ENCODE peak calls at places on chromosomes 2 and 18, in nine cellular contexts. C, H, E, G, D, J, F, K and A are unnamed samples. For H3K4me1, the result is how much of the 10 kb centered on the place peaks cover.

GRCh38 chr2:190023860-190024259 is 38.7 kb downstream of the MSTN start:
- DNase-seq in C (peak), H (no peak), E (peak), G (no peak), D (no peak), J (peak), F (peak), K (no peak), A (no peak)

GRCh38 chr18:46073474-46074331 is 1.6 kb upstream of the PSTPIP2 start:
- DNase-seq in C (peak), H (peak), E (peak), G (no peak), D (peak), J (peak), F (peak), K (no peak), A (peak)

GRCh38 chr2:149017116-149017985 is 21.1 kb upstream of the LYPD6B start:
- DNase-seq in C (peak), H (peak), E (peak), G (peak), D (peak), J (peak), F (peak), K (peak), A (peak)

GRCh38 chr2:235162544-235163197 is 210.9 kb downstream of the SH3BP4 start:
- DNase-seq in C (no peak), H (no peak), E (peak), G (no peak), D (no peak), J (peak), F (peak), K (no peak), A (no peak)

GRCh38 chr2:173749315-173749714 is 215.9 kb downstream of the SP3 start:
- DNase-seq in C (no peak), H (no peak), E (peak), G (no peak), D (no peak), J (peak), F (peak), K (no peak), A (no peak)

GRCh38 chr2:200483729-200484198 is 26.1 kb downstream of the KCTD18 start:
- DNase-seq in C (peak), H (peak), E (peak), G (no peak), D (no peak), J (peak), F (peak), K (no peak), A (no peak)

GRCh38 chr2:46876741-46877384 is 38.7 kb downstream of the MCFD2 start:
- DNase-seq in C (peak), H (peak), E (peak), G (no peak), D (no peak), J (peak), F (peak), K (peak), A (no peak)

GRCh38 chr18:62799977-62800376 is 84.6 kb downstream of the PHLPP1 start:
- DNase-seq in C (no peak), H (no peak), E (no peak), G (no peak), D (no peak), J (no peak), F (no peak), K (no peak), A (no peak)

GRCh38 chr2:222398446-222398885 is 25.9 kb upstream of the SGPP2 start:
- DNase-seq in C (no peak), H (no peak), E (no peak), G (no peak), D (no peak), J (peak), F (no peak), K (no peak), A (no peak)

GRCh38 chr2:239309398-239310245 is 91.2 kb downstream of the HDAC4 start:
- DNase-seq in C (no peak), H (no peak), E (no peak), G (no peak), D (peak), J (no peak), F (no peak), K (peak), A (no peak)

DNA sequence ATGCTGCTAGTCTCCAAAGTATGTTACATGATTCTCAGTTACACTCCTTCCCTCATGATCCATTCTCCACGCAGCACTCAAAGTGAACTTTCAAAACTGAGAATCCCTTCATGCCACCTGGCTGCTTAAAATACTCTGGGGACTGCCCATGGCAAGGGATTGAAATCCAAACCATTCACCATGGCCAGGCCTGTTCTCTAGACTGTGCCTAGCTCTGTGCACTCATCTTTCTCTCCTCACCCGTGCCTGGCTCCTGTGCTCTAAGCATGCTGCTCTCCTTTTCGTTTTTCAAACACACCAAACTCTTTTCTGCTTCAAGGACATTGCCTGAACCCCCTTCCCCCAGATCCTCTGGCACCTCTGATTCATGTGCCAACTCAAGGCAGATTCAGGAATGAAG is 80.9 kb downstream of the FASTKD2 start:
- DNase-seq in C (no peak), H (no peak), E (no peak), G (no peak), D (no peak), J (no peak), F (no peak), K (no peak), A (no peak)
- H3K4me3 ChIP-seq in C (no peak), H (no peak), E (no peak), G (no peak), D (no peak), J (no peak), F (no peak), K (no peak), A (no peak)

GRCh38 chr18:8750954-8751415 is 45.6 kb downstream of the MTCL1 start:
- DNase-seq in C (no peak), H (no peak), E (peak), G (no peak), D (no peak), J (peak), F (peak), K (peak), A (no peak)
- H3K4me1 ChIP-seq in C (under half), H (under half), E (under half), G (under half), D (under half), J (half or more), F (half or more), K (under half), A (under half)

GRCh38 chr2:177272765-177273164 is 8.2 kb upstream of the NFE2L2 start:
- DNase-seq in C (no peak), H (no peak), E (no peak), G (no peak), D (no peak), J (no peak), F (no peak), K (no peak), A (no peak)
- H3K4me3 ChIP-seq in C (no peak), H (no peak), E (no peak), G (no peak), D (no peak), J (peak), F (no peak), K (no peak), A (no peak)

GRCh38 chr2:30456578-30456977 is 9.5 kb downstream of the LCLAT1 start:
- DNase-seq in C (no peak), H (no peak), E (no peak), G (no peak), D (no peak), J (no peak), F (no peak), K (no peak), A (no peak)
- H3K4me1 ChIP-seq in C (under half), H (under half), E (under half), G (under half), D (under half), J (under half), F (under half), K (under half), A (under half)

GRCh38 chr2:237629188-237629534 is 1.8 kb downstream of the LRRFIP1 start:
- DNase-seq in C (no peak), H (no peak), E (no peak), G (no peak), D (no peak), J (peak), F (peak), K (no peak), A (no peak)
- H3K4me3 ChIP-seq in C (no peak), H (no peak), E (no peak), G (no peak), D (no peak), J (peak), F (no peak), K (no peak), A (peak)

GRCh38 chr2:98458207-98458606 is 13.5 kb downstream of the INPP4A start:
- DNase-seq in C (no peak), H (peak), E (no peak), G (no peak), D (no peak), J (peak), F (peak), K (no peak), A (no peak)
- H3K4me1 ChIP-seq in C (under half), H (half or more), E (under half), G (half or more), D (under half), J (under half), F (under half), K (under half), A (under half)

DNA sequence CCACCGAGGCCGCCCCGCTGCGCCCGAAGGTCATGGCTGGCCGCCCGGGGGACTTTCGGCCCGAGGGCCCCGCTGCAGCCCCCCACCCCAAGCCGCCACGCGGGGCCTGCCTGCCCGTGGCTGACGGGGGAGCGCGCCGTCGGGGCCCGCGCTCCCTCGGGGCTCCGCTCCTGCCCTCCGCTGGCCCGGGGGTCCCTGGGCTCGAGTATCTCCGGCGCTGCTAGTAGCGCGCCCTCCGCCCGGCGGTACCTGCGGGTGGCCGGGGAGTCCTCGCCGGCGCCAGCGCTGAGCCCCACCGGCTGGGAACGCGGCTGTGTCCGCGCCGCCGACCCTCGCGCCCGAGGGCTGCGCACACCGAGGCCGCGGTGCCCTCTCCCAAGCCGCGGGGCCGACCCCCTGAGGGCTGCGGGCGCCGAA is 306 bp downstream of the KCNG3 start:
- DNase-seq in C (no peak), H (no peak), E (no peak), G (no peak), D (no peak), J (no peak), F (no peak), K (no peak), A (no peak)
- H3K4me3 ChIP-seq in C (peak), H (no peak), E (no peak), G (peak), D (peak), J (peak), F (peak), K (peak), A (peak)

GRCh38 chr2:60499082-60499429 is 54.4 kb downstream of the BCL11A start:
- DNase-seq in C (no peak), H (no peak), E (no peak), G (no peak), D (no peak), J (no peak), F (no peak), K (no peak), A (no peak)

GRCh38 chr2:60496475-60496874 is 57.0 kb downstream of the BCL11A start:
- DNase-seq in C (no peak), H (no peak), E (no peak), G (no peak), D (no peak), J (no peak), F (no peak), K (no peak), A (no peak)

GRCh38 chr2:60495226-60495625 is 58.2 kb downstream of the BCL11A start:
- DNase-seq in C (no peak), H (no peak), E (no peak), G (no peak), D (no peak), J (no peak), F (no peak), K (no peak), A (no peak)

GRCh38 chr2:60498176-60499081 is 55.0 kb downstream of the BCL11A start:
- DNase-seq in C (no peak), H (peak), E (no peak), G (no peak), D (no peak), J (no peak), F (no peak), K (no peak), A (no peak)

DNA sequence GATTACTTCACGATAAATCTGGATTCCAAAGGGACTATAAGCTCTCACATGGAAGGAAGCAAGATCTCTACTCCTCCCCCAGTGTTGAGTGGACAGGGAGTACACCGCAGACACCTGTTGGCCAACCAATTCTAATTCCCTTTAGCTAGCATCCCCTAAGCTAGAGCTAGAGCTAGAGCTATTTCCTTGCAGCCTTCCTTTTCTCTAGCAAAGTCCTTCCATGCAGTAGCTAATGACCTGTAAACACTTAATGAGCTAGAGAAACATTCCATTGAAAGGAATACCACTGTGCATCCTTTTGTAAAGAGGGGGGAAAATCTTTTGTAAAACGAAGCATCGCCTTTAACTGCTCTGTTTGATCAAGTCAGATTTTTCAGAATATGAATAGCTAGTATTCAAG is 56.5 kb downstream of the BCL11A start:
- DNase-seq in C (no peak), H (no peak), E (no peak), G (no peak), D (no peak), J (no peak), F (no peak), K (no peak), A (no peak)
- H3K4me1 ChIP-seq in C (under half), H (under half), E (under half), G (under half), D (under half), J (under half), F (under half), K (under half), A (under half)

GRCh38 chr18:23495723-23496440 is 7.4 kb upstream of the RMC1 start:
- DNase-seq in C (no peak), H (no peak), E (no peak), G (no peak), D (no peak), J (no peak), F (no peak), K (no peak), A (no peak)
- H3K4me3 ChIP-seq in C (no peak), H (no peak), E (no peak), G (no peak), D (no peak), J (no peak), F (no peak), K (no peak), A (no peak)